ENCODE peak calls at places on chromosomes 16 and 17, in ten cellular contexts. J, A, X, U, B, G, Y, O, Q and T are unnamed samples.

GRCh38 chr17:12953126-12953525 is 64.7 kb downstream of the ELAC2 start:
- DNase-seq in J (no peak), A (no peak), X (no peak), U (no peak), B (no peak), G (no peak), Y (no peak), O (no peak), Q (no peak), T (no peak)

GRCh38 chr16:30395992-30396560 is 856 bp downstream of the ZNF48 start:
- DNase-seq in J (no peak), A (no peak), X (no peak), U (no peak), B (no peak), G (peak; percentile 42), Y (no peak), O (no peak), Q (no peak), T (no peak)

GRCh38 chr16:57906385-57907316 is 64.3 kb downstream of the CNGB1 start:
- DNase-seq in J (no peak), A (no peak), X (no peak), U (no peak), B (peak; percentile 62), G (no peak), Y (peak; percentile 17), O (peak; percentile 51), Q (no peak), T (no peak)

GRCh38 chr17:42188749-42189650 is 3.7 kb upstream of the HCRT start:
- DNase-seq in J (peak; percentile 70), A (no peak), X (no peak), U (no peak), B (no peak), G (no peak), Y (no peak), O (no peak), Q (no peak), T (no peak)

GRCh38 chr16:69180011-69180338 is 7.0 kb upstream of the SNTB2 start:
- DNase-seq in J (no peak), A (no peak), X (no peak), U (no peak), B (no peak), G (no peak), Y (no peak), O (no peak), Q (no peak), T (no peak)

GRCh38 chr16:49081556-49081955 is 200.1 kb downstream of the CBLN1 start:
- DNase-seq in J (no peak), A (no peak), X (no peak), U (no peak), B (no peak), G (no peak), Y (no peak), O (no peak), Q (no peak), T (no peak)

GRCh38 chr17:48995871-48996695 is 1.1 kb upstream of the IGF2BP1 start:
- DNase-seq in J (no peak), A (peak; percentile 65), X (no peak), U (peak; percentile 98), B (peak; percentile 97), G (no peak), Y (no peak), O (peak; percentile 47), Q (no peak), T (no peak)

GRCh38 chr16:24990803-24991202 is 24.4 kb downstream of the ARHGAP17 start:
- DNase-seq in J (no peak), A (no peak), X (no peak), U (no peak), B (no peak), G (no peak), Y (no peak), O (no peak), Q (no peak), T (no peak)

GRCh38 chr16:5615868-5616642 is 518.5 kb upstream of the EEF2KMT start:
- DNase-seq in J (peak; percentile 44), A (no peak), X (peak; percentile 25), U (peak; percentile 91), B (peak; percentile 92), G (peak; percentile 46), Y (peak; percentile 58), O (peak; percentile 55), Q (peak; percentile 56), T (no peak)

DNA sequence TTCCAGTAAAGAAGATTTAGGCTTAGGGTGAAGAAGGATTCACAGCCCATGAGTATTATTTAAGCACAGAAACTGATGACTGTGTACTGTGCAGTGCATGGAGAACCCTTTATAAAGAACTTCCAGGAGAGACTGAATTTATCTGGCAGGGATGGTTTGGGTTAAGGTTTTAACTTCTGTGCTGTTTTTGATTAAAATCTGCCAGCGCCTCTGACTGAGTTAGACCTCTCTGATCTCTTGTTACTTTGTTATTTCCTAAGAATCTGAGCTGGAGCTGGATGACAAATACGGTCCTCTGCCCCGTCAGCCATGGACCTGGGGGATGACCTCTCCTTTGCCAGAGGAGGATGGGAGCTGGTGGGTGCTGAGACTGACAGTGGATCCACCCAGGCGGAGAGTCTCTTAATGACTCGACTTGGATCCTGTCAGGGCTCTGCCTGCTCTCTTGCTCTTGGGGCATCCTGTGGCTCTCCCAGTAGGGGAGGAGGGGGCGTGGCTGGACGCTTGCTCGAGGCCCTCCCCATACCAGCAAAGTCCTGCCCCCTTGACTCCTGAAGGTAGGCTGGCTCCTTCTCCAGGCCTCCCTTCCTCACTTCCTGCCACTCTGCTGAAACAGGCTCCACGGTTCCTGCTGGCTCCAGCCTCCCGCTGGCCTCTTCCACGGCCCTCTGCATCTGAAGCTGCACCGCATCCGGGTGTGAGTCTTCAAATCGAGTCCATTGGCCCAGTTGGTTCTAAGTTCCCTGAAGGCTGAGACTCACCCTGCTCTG is 24.8 kb upstream of the MAP3K14 start:
- DNase-seq in J (peak; percentile 77), A (no peak), X (peak; percentile 81), U (peak; percentile 71), B (peak; percentile 74), G (no peak), Y (peak; percentile 21), O (peak; percentile 94), Q (no peak), T (peak; percentile 63)
- H3K4me3 ChIP-seq in J (no peak overlapping the region), A (no peak overlapping the region), X (no peak overlapping the region), U (no peak overlapping the region), B (no peak overlapping the region), G (no peak overlapping the region), Y (no peak overlapping the region), O (peak overlapping the region; percentile 29), Q (no peak overlapping the region), T (peak overlapping the region; percentile 31)

DNA sequence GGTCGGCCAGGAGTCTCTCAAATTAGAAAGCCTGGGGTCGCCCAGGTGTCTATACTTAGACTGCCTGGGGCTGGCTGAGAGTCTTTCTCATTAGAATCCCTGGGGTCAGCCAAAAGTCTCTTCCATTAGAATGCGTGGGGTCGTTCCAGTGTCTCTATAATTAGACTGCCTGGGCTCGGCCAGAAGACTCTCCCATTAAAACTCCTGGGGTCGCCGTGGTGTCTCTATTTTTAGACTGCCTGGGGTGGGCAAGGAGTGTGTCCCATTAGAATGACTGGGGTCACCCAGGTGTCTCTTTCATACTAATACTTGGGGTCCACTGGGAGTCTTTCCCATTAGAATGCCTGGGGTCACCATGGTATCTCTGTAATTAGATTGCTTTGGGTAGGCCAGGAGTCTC is 2227.7 kb downstream of the TP53TG3F start:
- DNase-seq in J (no peak), A (peak; percentile 71), X (no peak), U (no peak), B (no peak), G (no peak), Y (no peak), O (no peak), Q (no peak), T (no peak)
- H3K9me3 ChIP-seq in J (no peaks in the 10 kb centered on the region), A (peaks cover 9% of the 10 kb centered on the region), X (peaks cover 37% of the 10 kb centered on the region), U (no peaks in the 10 kb centered on the region), B (peaks cover 9% of the 10 kb centered on the region), G (peaks cover 3% of the 10 kb centered on the region), Y (no peaks in the 10 kb centered on the region), O (no peaks in the 10 kb centered on the region), Q (peaks cover 83% of the 10 kb centered on the region), T (peaks cover 46% of the 10 kb centered on the region)

GRCh38 chr16:64047207-64047606 is 1074.7 kb downstream of the CDH11 start:
- DNase-seq in J (no peak), A (no peak), X (no peak), U (no peak), B (no peak), G (no peak), Y (no peak), O (no peak), Q (no peak), T (no peak)

GRCh38 chr16:64051826-64052225 is 1070.0 kb downstream of the CDH11 start:
- DNase-seq in J (no peak), A (no peak), X (no peak), U (no peak), B (peak; percentile 42), G (peak; percentile 14), Y (no peak), O (peak; percentile 33), Q (no peak), T (no peak)

DNA sequence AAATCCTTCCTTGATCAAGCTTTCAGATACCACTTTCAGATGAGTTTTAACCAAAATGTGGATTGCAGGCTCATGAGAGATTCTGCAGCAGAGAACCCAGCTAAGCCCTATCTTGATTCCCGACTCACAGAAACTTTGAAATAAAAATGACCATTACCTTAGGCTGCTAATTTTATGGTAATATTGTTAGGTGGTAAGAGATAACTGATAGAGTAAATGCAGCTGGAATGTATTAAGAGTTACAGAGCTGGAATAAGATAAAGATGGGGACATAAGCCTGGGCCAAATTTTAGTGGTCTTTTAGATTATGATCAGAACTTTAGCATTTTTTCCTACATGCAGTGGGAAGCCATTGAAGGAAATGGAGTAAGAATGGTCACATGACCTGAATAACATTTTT is 1074.0 kb downstream of the CDH11 start:
- DNase-seq in J (no peak), A (no peak), X (no peak), U (no peak), B (no peak), G (no peak), Y (no peak), O (no peak), Q (no peak), T (no peak)
- H3K27ac ChIP-seq in J (no peak overlapping the region), A (no peak overlapping the region), X (no peak overlapping the region), U (no peak overlapping the region), B (no peak overlapping the region), G (no peak overlapping the region), Y (no peak overlapping the region), O (no peak overlapping the region), Q (no peak overlapping the region), T (no peak overlapping the region)

DNA sequence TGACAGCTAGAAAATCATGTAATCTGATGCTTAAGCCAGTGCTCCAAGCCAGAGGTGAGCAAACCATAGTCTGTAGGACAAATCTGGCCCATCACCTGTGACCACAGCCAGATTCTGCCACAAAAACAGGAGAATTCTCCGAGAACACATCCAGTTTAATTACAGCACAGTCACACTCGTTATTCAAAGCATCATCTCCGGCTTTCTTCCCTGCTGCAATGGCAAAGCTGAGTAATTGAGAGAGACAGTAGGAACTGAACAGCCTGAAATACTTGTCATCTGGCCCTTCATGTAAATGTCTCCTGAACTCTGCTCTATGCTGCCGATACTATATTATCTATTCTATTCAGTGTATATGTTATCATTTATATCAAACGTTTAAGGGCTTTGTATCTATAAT is 121.4 kb upstream of the FOXF1 start:
- DNase-seq in J (no peak), A (no peak), X (no peak), U (no peak), B (no peak), G (no peak), Y (no peak), O (peak; percentile 49), Q (no peak), T (no peak)
- H3K4me3 ChIP-seq in J (no peak overlapping the region), A (no peak overlapping the region), X (no peak overlapping the region), U (no peak overlapping the region), B (no peak overlapping the region), G (no peak overlapping the region), Y (no peak overlapping the region), O (no peak overlapping the region), Q (no peak overlapping the region), T (no peak overlapping the region)

GRCh38 chr16:35752012-35752772 is 2292.8 kb downstream of the TP53TG3F start:
- DNase-seq in J (no peak), A (peak; percentile 72), X (no peak), U (no peak), B (no peak), G (no peak), Y (no peak), O (no peak), Q (no peak), T (no peak)
- H3K9me3 ChIP-seq in J (no peaks in the 10 kb centered on the region), A (peaks cover 12% of the 10 kb centered on the region), X (no peaks in the 10 kb centered on the region), U (no peaks in the 10 kb centered on the region), B (peaks cover under 1% of the 10 kb centered on the region), G (peaks cover 15% of the 10 kb centered on the region), Y (no peaks in the 10 kb centered on the region), O (no peaks in the 10 kb centered on the region), Q (peaks cover 66% of the 10 kb centered on the region), T (peaks cover 79% of the 10 kb centered on the region)